ENCODE peak calls at places on chromosome 18, in four cellular contexts. U is NCI-H774, V is M059J, P is nephron progenitor cell. W is an unnamed sample.
A peak's percentile ranks its signal among the peaks of the same experiment; 100 is the strongest.

GRCh38 chr18:46715062-46715461 is 41.8 kb downstream of the ST8SIA5 start:
- DNase-seq in P (no peak), U (no peak), V (no peak), W (no peak)

GRCh38 chr18:9594782-9595181 is 19.6 kb downstream of the PPP4R1 start:
- DNase-seq in V (peak; percentile 41), U (no peak), P (no peak), W (no peak)

GRCh38 chr18:58937913-58938312 is 73.2 kb downstream of the ZNF532 start:
- DNase-seq in P (no peak), U (no peak), V (no peak), W (no peak)

GRCh38 chr18:51070545-51070944 is 40.5 kb downstream of the SMAD4 start:
- DNase-seq in P (no peak), V (peak; percentile 83), U (no peak), W (no peak)

GRCh38 chr18:1541478-1541877 is 636.8 kb downstream of the ADCYAP1 start:
- DNase-seq in P (no peak), V (no peak), U (no peak), W (no peak)

GRCh38 chr18:58455318-58455950 is 173.5 kb downstream of the ALPK2 start:
- DNase-seq in V (peak; percentile 60), U (no peak), P (no peak), W (no peak)

GRCh38 chr18:3703732-3704176 is 253.8 kb downstream of the TGIF1 start:
- DNase-seq in U (peak; percentile 29), V (peak; percentile 56), P (peak; percentile 64), W (peak; percentile 65)

GRCh38 chr18:44411277-44411900 is 269.3 kb upstream of the SETBP1 start:
- DNase-seq in V (peak; percentile 9), U (no peak), P (no peak), W (no peak)

GRCh38 chr18:9697121-9697520 is 11.0 kb upstream of the RAB31 start:
- DNase-seq in V (no peak), P (no peak), U (no peak), W (no peak)

GRCh38 chr18:8658858-8659485 is 46.4 kb upstream of the MTCL1 start:
- DNase-seq in V (no peak), U (no peak), P (no peak), W (no peak)

GRCh38 chr18:48547456-48548403 is 8.9 kb downstream of the CTIF start:
- DNase-seq in U (no peak), V (peak; percentile 97), P (no peak), W (no peak)

GRCh38 chr18:80191907-80192652 is 55.2 kb downstream of the PARD6G start:
- DNase-seq in U (no peak), P (no peak), V (no peak), W (no peak)

GRCh38 chr18:27964811-27965210 is 212.1 kb downstream of the CDH2 start:
- DNase-seq in U (no peak), V (peak; percentile 65), P (no peak), W (no peak)

GRCh38 chr18:35458677-35459441 is 38.9 kb downstream of the INO80C start:
- DNase-seq in U (no peak), P (no peak), V (peak; percentile 94), W (no peak)

GRCh38 chr18:25646971-25647370 is 295.0 kb upstream of the ZNF521 start:
- DNase-seq in V (peak; percentile 84), U (no peak), P (no peak), W (no peak)

GRCh38 chr18:45243347-45244095 is 371.8 kb upstream of the SLC14A2 start:
- DNase-seq in V (no peak), P (no peak), U (no peak), W (no peak)

GRCh38 chr18:47754311-47755101 is 176.0 kb downstream of the SMAD2 start:
- DNase-seq in U (peak; percentile 61), P (peak; percentile 89), V (peak; percentile 30), W (peak; percentile 68)

GRCh38 chr18:56890632-56891031 is 239.5 kb downstream of the WDR7 start:
- DNase-seq in P (no peak), V (peak; percentile 86), U (no peak), W (no peak)

GRCh38 chr18:29154196-29154757 is 977.3 kb upstream of the CDH2 start:
- DNase-seq in P (no peak), U (no peak), V (peak; percentile 58), W (no peak)

GRCh38 chr18:58640891-58641610 is 12.2 kb upstream of the ALPK2 start:
- DNase-seq in U (no peak), P (no peak), V (peak; percentile 64), W (no peak)

GRCh38 chr18:5851998-5852397 is 43.3 kb downstream of the TMEM200C start:
- DNase-seq in V (no peak), P (no peak), U (no peak), W (no peak)

GRCh38 chr18:28065031-28065792 is 111.7 kb downstream of the CDH2 start:
- DNase-seq in P (no peak), V (peak; percentile 95), U (no peak), W (peak; percentile 38)

GRCh38 chr18:8264861-8265411 is 344.3 kb upstream of the RAB12 start:
- DNase-seq in P (peak; percentile 7), V (no peak), U (no peak), W (no peak)

GRCh38 chr18:44884446-44884845 is 203.8 kb downstream of the SETBP1 start:
- DNase-seq in V (peak; percentile 51), U (no peak), P (no peak), W (no peak)

GRCh38 chr18:58942486-58942885 is 77.8 kb downstream of the ZNF532 start:
- DNase-seq in V (peak; percentile 82), U (no peak), P (no peak), W (no peak)

GRCh38 chr18:22556271-22556990 is 138.7 kb upstream of the CTAGE1 start:
- DNase-seq in P (no peak), V (peak; percentile 93), U (no peak), W (no peak)

GRCh38 chr18:62437520-62438329 is 85.1 kb upstream of the ZCCHC2 start:
- DNase-seq in U (no peak), V (no peak), P (no peak), W (no peak)

GRCh38 chr18:55586841-55587240 is 1.2 kb downstream of the TCF4 start:
- DNase-seq in U (peak; percentile 34), P (no peak), V (peak; percentile 61), W (no peak)

GRCh38 chr18:814300-815084 is 2.5 kb upstream of the YES1 start:
- DNase-seq in U (no peak), V (no peak), P (no peak), W (no peak)

GRCh38 chr18:11654736-11655604 is 34.1 kb upstream of the GNAL start:
- DNase-seq in P (peak; percentile 85), V (peak; percentile 20), U (no peak), W (peak; percentile 46)

GRCh38 chr18:662197-662596 is 4.7 kb downstream of the TYMS start:
- DNase-seq in V (no peak), P (no peak), U (no peak), W (no peak)

GRCh38 chr18:78978336-78979057 is 1.1 kb upstream of the SALL3 start:
- DNase-seq in U (no peak), V (no peak), P (peak; percentile 52), W (no peak)

GRCh38 chr18:11986061-11986460 is 4.8 kb downstream of the IMPA2 start:
- DNase-seq in U (no peak), P (no peak), V (no peak), W (no peak)

GRCh38 chr18:23631746-23632145 is 31.0 kb downstream of the ANKRD29 start:
- DNase-seq in U (no peak), V (no peak), P (no peak), W (no peak)

GRCh38 chr18:27750014-27750413 is 426.9 kb downstream of the CDH2 start:
- DNase-seq in V (peak; percentile 79), P (peak; percentile 55), U (peak; percentile 43), W (peak; percentile 26)

GRCh38 chr18:79395761-79396404 is at the start of gene NFATC1:
- DNase-seq in U (peak; percentile 53), V (peak; percentile 51), P (peak; percentile 80), W (peak; percentile 65)

W was measured in neuronal stem cell.